ENCODE peak calls at places on chromosomes 12 and 14, in four cellular contexts. One of them, this sample, is unnamed.

GRCh38 chr14:59123975-59124374 is 64.5 kb upstream of the DAAM1 start:
- DNase-seq in Caco-2: no peak
- DNase-seq in Right ventricle myocardium superior: no peak
- DNase-seq in HS-27A: no peak
- DNase-seq in this sample: no peak

GRCh38 chr14:45381091-45381490 is 128.1 kb upstream of the MIS18BP1 start:
- DNase-seq in Caco-2: no peak
- DNase-seq in Right ventricle myocardium superior: no peak
- DNase-seq in HS-27A: no peak
- DNase-seq in this sample: no peak

GRCh38 chr12:32266756-32267155 is 132.6 kb upstream of the FGD4 start:
- DNase-seq in Caco-2: no peak
- DNase-seq in Right ventricle myocardium superior: no peak
- DNase-seq in HS-27A: no peak
- DNase-seq in this sample: no peak

GRCh38 chr12:31118831-31119530 is 45.3 kb downstream of the DDX11 start:
- DNase-seq in Caco-2: peak
- DNase-seq in Right ventricle myocardium superior: no peak
- DNase-seq in HS-27A: no peak
- DNase-seq in this sample: no peak

GRCh38 chr12:65335021-65335714 is 56.7 kb downstream of the MSRB3 start:
- DNase-seq in Caco-2: peak
- DNase-seq in Right ventricle myocardium superior: peak
- DNase-seq in HS-27A: peak
- DNase-seq in this sample: peak

GRCh38 chr14:38409081-38409705 is 153.3 kb upstream of the CLEC14A start:
- DNase-seq in Caco-2: no peak
- DNase-seq in Right ventricle myocardium superior: no peak
- DNase-seq in HS-27A: no peak
- DNase-seq in this sample: no peak

GRCh38 chr12:13973981-13974380 is 7.4 kb downstream of the GRIN2B start:
- DNase-seq in Caco-2: no peak
- DNase-seq in Right ventricle myocardium superior: no peak
- DNase-seq in HS-27A: no peak
- DNase-seq in this sample: no peak

GRCh38 chr14:93042968-93043940 is 72.5 kb downstream of the ITPK1 start:
- DNase-seq in Caco-2: peak
- DNase-seq in Right ventricle myocardium superior: peak
- DNase-seq in HS-27A: peak
- DNase-seq in this sample: peak

GRCh38 chr12:43444940-43445564 is 107.0 kb downstream of the ADAMTS20 start:
- DNase-seq in Caco-2: peak
- DNase-seq in Right ventricle myocardium superior: no peak
- DNase-seq in HS-27A: peak
- DNase-seq in this sample: peak

GRCh38 chr12:66776974-66777373 is 98.1 kb upstream of the GRIP1 start:
- DNase-seq in Caco-2: no peak
- DNase-seq in Right ventricle myocardium superior: no peak
- DNase-seq in HS-27A: no peak
- DNase-seq in this sample: no peak

GRCh38 chr12:28885275-28885674 is 263.8 kb upstream of the FAR2 start:
- DNase-seq in Caco-2: no peak
- DNase-seq in Right ventricle myocardium superior: no peak
- DNase-seq in HS-27A: no peak
- DNase-seq in this sample: no peak

GRCh38 chr14:50726372-50727107 is 58.4 kb upstream of the SAV1 start:
- DNase-seq in Caco-2: no peak
- DNase-seq in Right ventricle myocardium superior: no peak
- DNase-seq in HS-27A: no peak
- DNase-seq in this sample: peak

GRCh38 chr14:91575469-91576208 is 65.5 kb upstream of the PPP4R3A start:
- DNase-seq in Caco-2: no peak
- DNase-seq in Right ventricle myocardium superior: no peak
- DNase-seq in HS-27A: no peak
- DNase-seq in this sample: no peak

GRCh38 chr14:104851896-104852663 is 13.0 kb upstream of the CEP170B start:
- DNase-seq in Caco-2: no peak
- DNase-seq in Right ventricle myocardium superior: no peak
- DNase-seq in HS-27A: no peak
- DNase-seq in this sample: no peak

GRCh38 chr12:109983432-109984142 is 12.6 kb downstream of the GIT2 start:
- DNase-seq in Caco-2: no peak
- DNase-seq in Right ventricle myocardium superior: no peak
- DNase-seq in HS-27A: no peak
- DNase-seq in this sample: no peak

GRCh38 chr12:104573-105081 is 38.1 kb downstream of the IQSEC3 start:
- DNase-seq in Caco-2: peak
- DNase-seq in Right ventricle myocardium superior: no peak
- DNase-seq in HS-27A: no peak
- DNase-seq in this sample: no peak

GRCh38 chr12:50024804-50025186 is 499 bp downstream of the RACGAP1 start:
- DNase-seq in Caco-2: no peak
- DNase-seq in Right ventricle myocardium superior: no peak
- DNase-seq in HS-27A: peak
- DNase-seq in this sample: no peak

GRCh38 chr12:13234045-13234641 is 37.6 kb downstream of the EMP1 start:
- DNase-seq in Caco-2: peak
- DNase-seq in Right ventricle myocardium superior: no peak
- DNase-seq in HS-27A: no peak
- DNase-seq in this sample: no peak

GRCh38 chr12:12017135-12017581 is 53.6 kb upstream of the BCL2L14 start:
- DNase-seq in Caco-2: no peak
- DNase-seq in Right ventricle myocardium superior: peak
- DNase-seq in HS-27A: no peak
- DNase-seq in this sample: no peak